ENCODE peak calls at places on chromosomes 5 and 9, in seven cellular contexts. K, E, I, M, H, U and V are unnamed samples.

GRCh38 chr5:141637266-141637692 is 482 bp downstream of the RELL2 start:
- DNase-seq in K (peak; percentile 35), E (no peak), I (no peak), M (no peak), H (no peak), U (no peak), V (no peak)

GRCh38 chr5:177426566-177427210 is at the start of gene GRK6:
- DNase-seq in U (no peak), H (no peak), I (no peak), K (peak; percentile 57), M (peak; percentile 57), E (no peak), V (no peak)

GRCh38 chr9:99041618-99042017 is 63.3 kb upstream of the TGFBR1 start:
- DNase-seq in M (no peak), U (no peak), H (no peak), I (no peak), K (no peak), E (no peak), V (no peak)

GRCh38 chr5:149282966-149283332 is 11.3 kb downstream of the AFAP1L1 start:
- DNase-seq in I (no peak), U (no peak), H (no peak), M (no peak), K (no peak), E (no peak), V (no peak)

GRCh38 chr9:78620303-78620702 is 323.4 kb downstream of the PSAT1 start:
- DNase-seq in E (peak; percentile 23), I (no peak), U (no peak), M (no peak), K (no peak), H (no peak), V (no peak)

GRCh38 chr9:109253637-109254284 is 67.1 kb downstream of the EPB41L4B start:
- DNase-seq in K (no peak), I (peak; percentile 29), M (peak; percentile 66), U (peak; percentile 73), E (peak; percentile 82), H (no peak), V (no peak)

GRCh38 chr5:95027151-95027721 is 257.7 kb downstream of the MCTP1 start:
- DNase-seq in I (no peak), K (no peak), U (no peak), M (no peak), E (no peak), H (no peak), V (no peak)

GRCh38 chr9:78539904-78540303 is 243.0 kb downstream of the PSAT1 start:
- DNase-seq in E (peak; percentile 77), K (no peak), U (no peak), M (peak; percentile 37), H (no peak), I (no peak), V (peak; percentile 63)

GRCh38 chr5:147968855-147969254 is 62.5 kb upstream of the C5orf46 start:
- DNase-seq in I (no peak), U (no peak), K (no peak), M (no peak), E (no peak), H (no peak), V (no peak)

GRCh38 chr5:94908889-94909480 is 290.5 kb downstream of the SLF1 start:
- DNase-seq in U (no peak), K (no peak), M (no peak), H (no peak), I (peak; percentile 55), E (peak; percentile 37), V (no peak)

DNA sequence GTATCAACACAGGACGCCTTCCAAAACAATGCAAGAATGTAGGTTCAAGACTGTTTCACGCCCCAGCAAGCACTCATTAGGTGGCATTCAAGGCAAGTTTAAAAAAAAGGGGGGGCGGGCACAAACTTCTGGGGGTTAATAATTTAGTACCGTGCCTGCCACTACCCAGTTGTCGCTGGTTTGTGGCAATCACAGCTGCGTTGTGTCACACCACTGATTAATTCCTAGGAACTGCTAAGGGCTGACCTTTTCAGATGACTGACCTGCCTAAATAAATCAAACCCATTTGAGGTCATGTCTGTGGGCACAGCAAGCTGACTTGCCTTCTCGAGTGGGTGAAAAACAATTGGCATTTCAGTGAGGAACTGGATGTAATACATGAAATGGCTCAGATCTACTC is 15.2 kb upstream of the MGAT1 start:
- DNase-seq in U (no peak), H (no peak), M (peak; percentile 67), I (no peak), E (no peak), K (no peak), V (no peak)
- H3K4me3 ChIP-seq in U (no peak overlapping the region), H (no peak overlapping the region), M (no peak overlapping the region), I (no peak overlapping the region), E (no peak overlapping the region), K (no peak overlapping the region), V (no peak overlapping the region)

GRCh38 chr9:136565722-136566552 is 20.1 kb upstream of the NOTCH1 start:
- DNase-seq in I (no peak), U (no peak), H (no peak), M (no peak), E (no peak), K (no peak), V (no peak)
- H3K4me1 ChIP-seq in I (peaks cover 8% of the 10 kb centered on the region), U (peaks cover 10% of the 10 kb centered on the region), H (peaks cover 29% of the 10 kb centered on the region), M (peaks cover 29% of the 10 kb centered on the region), E (peaks cover 21% of the 10 kb centered on the region), K (peaks cover 43% of the 10 kb centered on the region), V (peaks cover 30% of the 10 kb centered on the region)

DNA sequence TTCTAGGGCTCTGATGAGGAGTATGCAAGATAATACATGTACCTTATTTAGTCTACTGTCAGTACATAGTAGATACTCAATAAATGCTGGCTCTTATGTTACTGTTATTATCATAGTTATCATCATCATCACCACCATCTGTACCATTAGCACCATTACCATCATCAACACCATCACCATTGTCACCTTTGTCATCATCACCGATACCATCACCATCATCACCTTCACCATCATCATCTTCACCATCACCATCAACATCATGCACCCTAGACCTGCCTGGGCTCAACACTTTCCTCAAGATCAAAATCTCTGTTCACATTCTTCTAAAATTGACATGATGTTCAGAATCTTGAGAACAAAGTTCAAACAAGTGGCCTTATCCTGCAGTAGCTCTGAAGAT is 126.2 kb upstream of the PANK3 start:
- DNase-seq in I (no peak), U (no peak), M (no peak), E (no peak), K (no peak), H (no peak), V (no peak)
- TF ChIP-seq POLR2A in I (no peak), U (no peak), M (no peak), E (no peak), K (no peak), H (no peak), V (no peak)

GRCh38 chr5:174402224-174402812 is 322.1 kb upstream of the MSX2 start:
- DNase-seq in E (no peak), H (no peak), U (no peak), M (no peak), I (no peak), K (no peak), V (no peak)
- H3K4me3 ChIP-seq in E (no peak overlapping the region), H (no peak overlapping the region), U (no peak overlapping the region), M (no peak overlapping the region), I (no peak overlapping the region), K (no peak overlapping the region), V (no peak overlapping the region)

GRCh38 chr5:1794896-1795290 is 4.7 kb downstream of the MRPL36 start:
- DNase-seq in H (no peak), I (no peak), M (no peak), U (no peak), E (no peak), K (no peak), V (no peak)

GRCh38 chr5:1793966-1794895 is 5.4 kb downstream of the MRPL36 start:
- DNase-seq in U (no peak), K (no peak), E (peak; percentile 94), I (no peak), H (no peak), M (no peak), V (no peak)

GRCh38 chr5:1796371-1797108 is 3.1 kb downstream of the MRPL36 start:
- DNase-seq in K (no peak), H (no peak), I (no peak), U (no peak), M (no peak), E (no peak), V (no peak)

GRCh38 chr5:1795931-1796330 is 3.7 kb downstream of the MRPL36 start:
- DNase-seq in H (no peak), K (no peak), E (no peak), M (no peak), I (no peak), U (no peak), V (no peak)

DNA sequence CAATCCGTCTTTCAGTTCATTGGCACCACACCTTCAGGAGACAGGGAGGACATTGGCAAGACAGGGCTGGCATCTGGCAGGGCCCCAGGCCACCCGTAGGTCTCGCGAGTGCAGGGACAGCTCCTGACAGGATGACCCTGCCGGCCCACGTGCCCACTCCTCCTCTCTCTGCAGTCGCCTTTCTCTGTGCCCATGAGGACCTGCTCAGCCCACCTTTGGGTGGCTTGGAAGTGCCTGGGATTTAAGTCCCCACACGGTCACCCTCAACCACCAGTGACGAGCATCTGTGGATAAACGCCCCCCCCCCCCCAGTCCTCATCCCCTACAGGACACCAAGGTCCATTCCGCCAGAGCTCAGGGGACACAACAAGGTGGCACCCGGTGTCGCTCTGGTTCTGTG is 4.1 kb downstream of the MRPL36 start:
- DNase-seq in K (no peak), I (no peak), M (no peak), H (no peak), E (no peak), U (no peak), V (no peak)
- H3K4me1 ChIP-seq in K (no peaks in the 10 kb centered on the region), I (no peaks in the 10 kb centered on the region), M (peaks cover 18% of the 10 kb centered on the region), H (peaks cover 44% of the 10 kb centered on the region), E (peaks cover 30% of the 10 kb centered on the region), U (peaks cover 12% of the 10 kb centered on the region), V (peaks cover 15% of the 10 kb centered on the region)